ENCODE peak calls at places on chromosomes 1 and 21, in seven cellular contexts. One of them, this sample, is unnamed.

GRCh38 chr21:40049959-40050290 is 182.7 kb downstream of the PCP4 start:
- DNase-seq in upper lobe of right lung: no peak
- DNase-seq in activated naive CD8-positive, alpha-beta T cell treated with anti-CD3 and anti-CD28 coated beads, Interleukin-2, amount 50 U/mL, for 24 hours: no peak
- DNase-seq in stomach: no peak
- DNase-seq in activated CD8-positive, alpha-beta memory T cell treated with anti-CD3 and anti-CD28 coated beads, Interleukin-2, amount 50 U/mL, for 4 hours: no peak
- DNase-seq in glutamatergic neuron: no peak
- DNase-seq in NB4: no peak
- DNase-seq in this sample: no peak

GRCh38 chr1:173420330-173420806 is 56.8 kb upstream of the PRDX6 start:
- DNase-seq in activated CD8-positive, alpha-beta memory T cell treated with anti-CD3 and anti-CD28 coated beads, Interleukin-2, amount 50 U/mL, for 4 hours: peak
- DNase-seq in upper lobe of right lung: peak
- DNase-seq in stomach: peak
- DNase-seq in NB4: peak
- DNase-seq in glutamatergic neuron: peak
- DNase-seq in activated naive CD8-positive, alpha-beta T cell treated with anti-CD3 and anti-CD28 coated beads, Interleukin-2, amount 50 U/mL, for 24 hours: peak
- DNase-seq in this sample: peak

GRCh38 chr1:5890346-5891106 is 101.7 kb downstream of the NPHP4 start:
- DNase-seq in NB4: no peak
- DNase-seq in upper lobe of right lung: no peak
- DNase-seq in stomach: no peak
- DNase-seq in activated CD8-positive, alpha-beta memory T cell treated with anti-CD3 and anti-CD28 coated beads, Interleukin-2, amount 50 U/mL, for 4 hours: no peak
- DNase-seq in activated naive CD8-positive, alpha-beta T cell treated with anti-CD3 and anti-CD28 coated beads, Interleukin-2, amount 50 U/mL, for 24 hours: no peak
- DNase-seq in glutamatergic neuron: no peak
- DNase-seq in this sample: no peak

GRCh38 chr1:181010789-181011188 is 11.9 kb downstream of the STX6 start:
- DNase-seq in activated CD8-positive, alpha-beta memory T cell treated with anti-CD3 and anti-CD28 coated beads, Interleukin-2, amount 50 U/mL, for 4 hours: no peak
- DNase-seq in stomach: no peak
- DNase-seq in glutamatergic neuron: no peak
- DNase-seq in NB4: no peak
- DNase-seq in upper lobe of right lung: no peak
- DNase-seq in activated naive CD8-positive, alpha-beta T cell treated with anti-CD3 and anti-CD28 coated beads, Interleukin-2, amount 50 U/mL, for 24 hours: no peak
- DNase-seq in this sample: no peak

GRCh38 chr1:209899948-209900347 is 38.1 kb upstream of the SYT14 start:
- DNase-seq in glutamatergic neuron: no peak
- DNase-seq in NB4: peak
- DNase-seq in activated CD8-positive, alpha-beta memory T cell treated with anti-CD3 and anti-CD28 coated beads, Interleukin-2, amount 50 U/mL, for 4 hours: no peak
- DNase-seq in activated naive CD8-positive, alpha-beta T cell treated with anti-CD3 and anti-CD28 coated beads, Interleukin-2, amount 50 U/mL, for 24 hours: peak
- DNase-seq in upper lobe of right lung: no peak
- DNase-seq in stomach: no peak
- DNase-seq in this sample: peak

GRCh38 chr1:224996266-224996665 is 66.8 kb downstream of the DNAH14 start:
- DNase-seq in NB4: no peak
- DNase-seq in glutamatergic neuron: no peak
- DNase-seq in upper lobe of right lung: no peak
- DNase-seq in stomach: no peak
- DNase-seq in activated CD8-positive, alpha-beta memory T cell treated with anti-CD3 and anti-CD28 coated beads, Interleukin-2, amount 50 U/mL, for 4 hours: no peak
- DNase-seq in activated naive CD8-positive, alpha-beta T cell treated with anti-CD3 and anti-CD28 coated beads, Interleukin-2, amount 50 U/mL, for 24 hours: no peak
- DNase-seq in this sample: no peak

GRCh38 chr1:150168960-150169565 is 19.3 kb downstream of the PLEKHO1 start:
- DNase-seq in glutamatergic neuron: peak
- DNase-seq in activated CD8-positive, alpha-beta memory T cell treated with anti-CD3 and anti-CD28 coated beads, Interleukin-2, amount 50 U/mL, for 4 hours: peak
- DNase-seq in upper lobe of right lung: peak
- DNase-seq in NB4: peak
- DNase-seq in activated naive CD8-positive, alpha-beta T cell treated with anti-CD3 and anti-CD28 coated beads, Interleukin-2, amount 50 U/mL, for 24 hours: peak
- DNase-seq in stomach: peak
- DNase-seq in this sample: peak

GRCh38 chr21:23542097-23542496 is 2065.2 kb downstream of the MRPL39 start:
- DNase-seq in glutamatergic neuron: no peak
- DNase-seq in activated naive CD8-positive, alpha-beta T cell treated with anti-CD3 and anti-CD28 coated beads, Interleukin-2, amount 50 U/mL, for 24 hours: no peak
- DNase-seq in stomach: no peak
- DNase-seq in activated CD8-positive, alpha-beta memory T cell treated with anti-CD3 and anti-CD28 coated beads, Interleukin-2, amount 50 U/mL, for 4 hours: no peak
- DNase-seq in upper lobe of right lung: no peak
- DNase-seq in NB4: no peak
- DNase-seq in this sample: peak

GRCh38 chr1:31814631-31815306 is 1.1 kb downstream of the SPOCD1 start:
- DNase-seq in glutamatergic neuron: no peak
- DNase-seq in upper lobe of right lung: no peak
- DNase-seq in activated CD8-positive, alpha-beta memory T cell treated with anti-CD3 and anti-CD28 coated beads, Interleukin-2, amount 50 U/mL, for 4 hours: no peak
- DNase-seq in stomach: no peak
- DNase-seq in activated naive CD8-positive, alpha-beta T cell treated with anti-CD3 and anti-CD28 coated beads, Interleukin-2, amount 50 U/mL, for 24 hours: no peak
- DNase-seq in NB4: no peak
- DNase-seq in this sample: no peak

GRCh38 chr1:121519042-121519755 is 334.4 kb downstream of the SRGAP2C start:
- DNase-seq in stomach: peak
- DNase-seq in upper lobe of right lung: peak
- DNase-seq in activated CD8-positive, alpha-beta memory T cell treated with anti-CD3 and anti-CD28 coated beads, Interleukin-2, amount 50 U/mL, for 4 hours: peak
- DNase-seq in NB4: peak
- DNase-seq in glutamatergic neuron: peak
- DNase-seq in activated naive CD8-positive, alpha-beta T cell treated with anti-CD3 and anti-CD28 coated beads, Interleukin-2, amount 50 U/mL, for 24 hours: peak
- DNase-seq in this sample: no peak

GRCh38 chr1:1426496-1426960 is 5.5 kb upstream of the ANKRD65 start:
- DNase-seq in stomach: no peak
- DNase-seq in upper lobe of right lung: no peak
- DNase-seq in glutamatergic neuron: peak
- DNase-seq in activated CD8-positive, alpha-beta memory T cell treated with anti-CD3 and anti-CD28 coated beads, Interleukin-2, amount 50 U/mL, for 4 hours: no peak
- DNase-seq in NB4: no peak
- DNase-seq in activated naive CD8-positive, alpha-beta T cell treated with anti-CD3 and anti-CD28 coated beads, Interleukin-2, amount 50 U/mL, for 24 hours: no peak
- DNase-seq in this sample: no peak

GRCh38 chr1:192747305-192747704 is 61.5 kb upstream of the RGS2 start:
- DNase-seq in glutamatergic neuron: no peak
- DNase-seq in activated naive CD8-positive, alpha-beta T cell treated with anti-CD3 and anti-CD28 coated beads, Interleukin-2, amount 50 U/mL, for 24 hours: no peak
- DNase-seq in NB4: no peak
- DNase-seq in activated CD8-positive, alpha-beta memory T cell treated with anti-CD3 and anti-CD28 coated beads, Interleukin-2, amount 50 U/mL, for 4 hours: no peak
- DNase-seq in upper lobe of right lung: no peak
- DNase-seq in stomach: no peak
- DNase-seq in this sample: no peak

GRCh38 chr1:107529511-107530149 is 388.8 kb downstream of the NTNG1 start:
- DNase-seq in NB4: peak
- DNase-seq in activated CD8-positive, alpha-beta memory T cell treated with anti-CD3 and anti-CD28 coated beads, Interleukin-2, amount 50 U/mL, for 4 hours: no peak
- DNase-seq in glutamatergic neuron: no peak
- DNase-seq in upper lobe of right lung: no peak
- DNase-seq in activated naive CD8-positive, alpha-beta T cell treated with anti-CD3 and anti-CD28 coated beads, Interleukin-2, amount 50 U/mL, for 24 hours: no peak
- DNase-seq in stomach: no peak
- DNase-seq in this sample: peak

GRCh38 chr1:36128905-36129206 is 3.8 kb upstream of the COL8A2 start:
- DNase-seq in upper lobe of right lung: no peak
- DNase-seq in activated CD8-positive, alpha-beta memory T cell treated with anti-CD3 and anti-CD28 coated beads, Interleukin-2, amount 50 U/mL, for 4 hours: no peak
- DNase-seq in glutamatergic neuron: no peak
- DNase-seq in NB4: no peak
- DNase-seq in activated naive CD8-positive, alpha-beta T cell treated with anti-CD3 and anti-CD28 coated beads, Interleukin-2, amount 50 U/mL, for 24 hours: no peak
- DNase-seq in stomach: no peak
- DNase-seq in this sample: no peak

GRCh38 chr1:162691999-162692575 is 59.8 kb downstream of the DDR2 start:
- DNase-seq in activated CD8-positive, alpha-beta memory T cell treated with anti-CD3 and anti-CD28 coated beads, Interleukin-2, amount 50 U/mL, for 4 hours: no peak
- DNase-seq in activated naive CD8-positive, alpha-beta T cell treated with anti-CD3 and anti-CD28 coated beads, Interleukin-2, amount 50 U/mL, for 24 hours: no peak
- DNase-seq in upper lobe of right lung: no peak
- DNase-seq in glutamatergic neuron: no peak
- DNase-seq in stomach: no peak
- DNase-seq in NB4: no peak
- DNase-seq in this sample: no peak

GRCh38 chr1:204146965-204147364 is 4.9 kb downstream of the ETNK2 start:
- DNase-seq in activated naive CD8-positive, alpha-beta T cell treated with anti-CD3 and anti-CD28 coated beads, Interleukin-2, amount 50 U/mL, for 24 hours: no peak
- DNase-seq in upper lobe of right lung: no peak
- DNase-seq in NB4: no peak
- DNase-seq in activated CD8-positive, alpha-beta memory T cell treated with anti-CD3 and anti-CD28 coated beads, Interleukin-2, amount 50 U/mL, for 4 hours: no peak
- DNase-seq in stomach: no peak
- DNase-seq in glutamatergic neuron: no peak
- DNase-seq in this sample: no peak

GRCh38 chr1:235881930-235882700 is 15.4 kb upstream of the LYST start:
- DNase-seq in activated naive CD8-positive, alpha-beta T cell treated with anti-CD3 and anti-CD28 coated beads, Interleukin-2, amount 50 U/mL, for 24 hours: no peak
- DNase-seq in activated CD8-positive, alpha-beta memory T cell treated with anti-CD3 and anti-CD28 coated beads, Interleukin-2, amount 50 U/mL, for 4 hours: no peak
- DNase-seq in stomach: no peak
- DNase-seq in glutamatergic neuron: no peak
- DNase-seq in upper lobe of right lung: no peak
- DNase-seq in NB4: no peak
- DNase-seq in this sample: no peak

GRCh38 chr1:17309701-17310640 is 2.0 kb downstream of the PADI4 start:
- DNase-seq in glutamatergic neuron: no peak
- DNase-seq in activated naive CD8-positive, alpha-beta T cell treated with anti-CD3 and anti-CD28 coated beads, Interleukin-2, amount 50 U/mL, for 24 hours: no peak
- DNase-seq in activated CD8-positive, alpha-beta memory T cell treated with anti-CD3 and anti-CD28 coated beads, Interleukin-2, amount 50 U/mL, for 4 hours: no peak
- DNase-seq in stomach: no peak
- DNase-seq in upper lobe of right lung: no peak
- DNase-seq in NB4: no peak
- DNase-seq in this sample: no peak

GRCh38 chr1:238139713-238140112 is 249.0 kb upstream of the ZP4 start:
- DNase-seq in stomach: no peak
- DNase-seq in activated naive CD8-positive, alpha-beta T cell treated with anti-CD3 and anti-CD28 coated beads, Interleukin-2, amount 50 U/mL, for 24 hours: no peak
- DNase-seq in glutamatergic neuron: no peak
- DNase-seq in upper lobe of right lung: no peak
- DNase-seq in activated CD8-positive, alpha-beta memory T cell treated with anti-CD3 and anti-CD28 coated beads, Interleukin-2, amount 50 U/mL, for 4 hours: no peak
- DNase-seq in NB4: no peak
- DNase-seq in this sample: no peak

GRCh38 chr1:49356594-49356993 is 579.9 kb upstream of the BEND5 start:
- DNase-seq in stomach: no peak
- DNase-seq in activated naive CD8-positive, alpha-beta T cell treated with anti-CD3 and anti-CD28 coated beads, Interleukin-2, amount 50 U/mL, for 24 hours: no peak
- DNase-seq in upper lobe of right lung: no peak
- DNase-seq in NB4: no peak
- DNase-seq in activated CD8-positive, alpha-beta memory T cell treated with anti-CD3 and anti-CD28 coated beads, Interleukin-2, amount 50 U/mL, for 4 hours: no peak
- DNase-seq in glutamatergic neuron: no peak
- DNase-seq in this sample: no peak

GRCh38 chr21:19490481-19490880 is 1086.9 kb upstream of the TMPRSS15 start:
- DNase-seq in upper lobe of right lung: no peak
- DNase-seq in activated naive CD8-positive, alpha-beta T cell treated with anti-CD3 and anti-CD28 coated beads, Interleukin-2, amount 50 U/mL, for 24 hours: no peak
- DNase-seq in stomach: peak
- DNase-seq in NB4: no peak
- DNase-seq in glutamatergic neuron: no peak
- DNase-seq in activated CD8-positive, alpha-beta memory T cell treated with anti-CD3 and anti-CD28 coated beads, Interleukin-2, amount 50 U/mL, for 4 hours: no peak
- DNase-seq in this sample: no peak

GRCh38 chr1:160837558-160838205 is 25.0 kb downstream of the CD244 start:
- DNase-seq in NB4: peak
- DNase-seq in upper lobe of right lung: no peak
- DNase-seq in stomach: peak
- DNase-seq in activated naive CD8-positive, alpha-beta T cell treated with anti-CD3 and anti-CD28 coated beads, Interleukin-2, amount 50 U/mL, for 24 hours: peak
- DNase-seq in activated CD8-positive, alpha-beta memory T cell treated with anti-CD3 and anti-CD28 coated beads, Interleukin-2, amount 50 U/mL, for 4 hours: peak
- DNase-seq in glutamatergic neuron: no peak
- DNase-seq in this sample: peak

GRCh38 chr1:46432781-46433327 is 38.7 kb downstream of the FAAH start:
- DNase-seq in glutamatergic neuron: no peak
- DNase-seq in activated CD8-positive, alpha-beta memory T cell treated with anti-CD3 and anti-CD28 coated beads, Interleukin-2, amount 50 U/mL, for 4 hours: no peak
- DNase-seq in stomach: no peak
- DNase-seq in activated naive CD8-positive, alpha-beta T cell treated with anti-CD3 and anti-CD28 coated beads, Interleukin-2, amount 50 U/mL, for 24 hours: no peak
- DNase-seq in upper lobe of right lung: no peak
- DNase-seq in NB4: no peak
- DNase-seq in this sample: no peak

GRCh38 chr1:17293681-17294415 is 14.1 kb upstream of the PADI4 start:
- DNase-seq in NB4: no peak
- DNase-seq in glutamatergic neuron: no peak
- DNase-seq in activated CD8-positive, alpha-beta memory T cell treated with anti-CD3 and anti-CD28 coated beads, Interleukin-2, amount 50 U/mL, for 4 hours: no peak
- DNase-seq in activated naive CD8-positive, alpha-beta T cell treated with anti-CD3 and anti-CD28 coated beads, Interleukin-2, amount 50 U/mL, for 24 hours: no peak
- DNase-seq in stomach: no peak
- DNase-seq in upper lobe of right lung: no peak
- DNase-seq in this sample: peak

GRCh38 chr21:44930543-44930981 is 9.3 kb upstream of the SLX9 start:
- DNase-seq in glutamatergic neuron: no peak
- DNase-seq in NB4: peak
- DNase-seq in activated CD8-positive, alpha-beta memory T cell treated with anti-CD3 and anti-CD28 coated beads, Interleukin-2, amount 50 U/mL, for 4 hours: peak
- DNase-seq in stomach: no peak
- DNase-seq in activated naive CD8-positive, alpha-beta T cell treated with anti-CD3 and anti-CD28 coated beads, Interleukin-2, amount 50 U/mL, for 24 hours: peak
- DNase-seq in upper lobe of right lung: peak
- DNase-seq in this sample: no peak

GRCh38 chr1:50700226-50701020 is 259.6 kb downstream of the FAF1 start:
- DNase-seq in glutamatergic neuron: peak
- DNase-seq in stomach: no peak
- DNase-seq in activated naive CD8-positive, alpha-beta T cell treated with anti-CD3 and anti-CD28 coated beads, Interleukin-2, amount 50 U/mL, for 24 hours: no peak
- DNase-seq in upper lobe of right lung: no peak
- DNase-seq in NB4: no peak
- DNase-seq in activated CD8-positive, alpha-beta memory T cell treated with anti-CD3 and anti-CD28 coated beads, Interleukin-2, amount 50 U/mL, for 4 hours: no peak
- DNase-seq in this sample: no peak

GRCh38 chr1:27570383-27570755 is 33.6 kb downstream of the AHDC1 start:
- DNase-seq in activated naive CD8-positive, alpha-beta T cell treated with anti-CD3 and anti-CD28 coated beads, Interleukin-2, amount 50 U/mL, for 24 hours: no peak
- DNase-seq in stomach: no peak
- DNase-seq in glutamatergic neuron: no peak
- DNase-seq in activated CD8-positive, alpha-beta memory T cell treated with anti-CD3 and anti-CD28 coated beads, Interleukin-2, amount 50 U/mL, for 4 hours: no peak
- DNase-seq in NB4: no peak
- DNase-seq in upper lobe of right lung: no peak
- DNase-seq in this sample: no peak

GRCh38 chr1:3746389-3746783 is 5.9 kb upstream of the CCDC27 start:
- DNase-seq in upper lobe of right lung: no peak
- DNase-seq in stomach: no peak
- DNase-seq in activated CD8-positive, alpha-beta memory T cell treated with anti-CD3 and anti-CD28 coated beads, Interleukin-2, amount 50 U/mL, for 4 hours: no peak
- DNase-seq in activated naive CD8-positive, alpha-beta T cell treated with anti-CD3 and anti-CD28 coated beads, Interleukin-2, amount 50 U/mL, for 24 hours: no peak
- DNase-seq in NB4: no peak
- DNase-seq in glutamatergic neuron: no peak
- DNase-seq in this sample: no peak

GRCh38 chr1:247840819-247841218 is 877 bp downstream of the OR11L1 start:
- DNase-seq in stomach: no peak
- DNase-seq in upper lobe of right lung: no peak
- DNase-seq in glutamatergic neuron: no peak
- DNase-seq in NB4: no peak
- DNase-seq in activated naive CD8-positive, alpha-beta T cell treated with anti-CD3 and anti-CD28 coated beads, Interleukin-2, amount 50 U/mL, for 24 hours: no peak
- DNase-seq in activated CD8-positive, alpha-beta memory T cell treated with anti-CD3 and anti-CD28 coated beads, Interleukin-2, amount 50 U/mL, for 4 hours: no peak
- DNase-seq in this sample: no peak

GRCh38 chr1:56491441-56491840 is 87.9 kb downstream of the PLPP3 start:
- DNase-seq in activated naive CD8-positive, alpha-beta T cell treated with anti-CD3 and anti-CD28 coated beads, Interleukin-2, amount 50 U/mL, for 24 hours: no peak
- DNase-seq in activated CD8-positive, alpha-beta memory T cell treated with anti-CD3 and anti-CD28 coated beads, Interleukin-2, amount 50 U/mL, for 4 hours: no peak
- DNase-seq in stomach: no peak
- DNase-seq in upper lobe of right lung: no peak
- DNase-seq in NB4: no peak
- DNase-seq in glutamatergic neuron: no peak
- DNase-seq in this sample: peak

GRCh38 chr1:231666957-231667601 is 40.5 kb downstream of the DISC1 start:
- DNase-seq in upper lobe of right lung: no peak
- DNase-seq in activated naive CD8-positive, alpha-beta T cell treated with anti-CD3 and anti-CD28 coated beads, Interleukin-2, amount 50 U/mL, for 24 hours: no peak
- DNase-seq in stomach: no peak
- DNase-seq in glutamatergic neuron: no peak
- DNase-seq in NB4: no peak
- DNase-seq in activated CD8-positive, alpha-beta memory T cell treated with anti-CD3 and anti-CD28 coated beads, Interleukin-2, amount 50 U/mL, for 4 hours: no peak
- DNase-seq in this sample: no peak

GRCh38 chr1:198196630-198197029 is 39.8 kb downstream of the NEK7 start:
- DNase-seq in activated CD8-positive, alpha-beta memory T cell treated with anti-CD3 and anti-CD28 coated beads, Interleukin-2, amount 50 U/mL, for 4 hours: no peak
- DNase-seq in NB4: no peak
- DNase-seq in stomach: no peak
- DNase-seq in glutamatergic neuron: no peak
- DNase-seq in upper lobe of right lung: no peak
- DNase-seq in activated naive CD8-positive, alpha-beta T cell treated with anti-CD3 and anti-CD28 coated beads, Interleukin-2, amount 50 U/mL, for 24 hours: no peak
- DNase-seq in this sample: no peak

GRCh38 chr21:33936221-33937038 is 20.8 kb upstream of the ATP5PO start:
- DNase-seq in stomach: no peak
- DNase-seq in upper lobe of right lung: no peak
- DNase-seq in activated CD8-positive, alpha-beta memory T cell treated with anti-CD3 and anti-CD28 coated beads, Interleukin-2, amount 50 U/mL, for 4 hours: peak
- DNase-seq in activated naive CD8-positive, alpha-beta T cell treated with anti-CD3 and anti-CD28 coated beads, Interleukin-2, amount 50 U/mL, for 24 hours: peak
- DNase-seq in NB4: no peak
- DNase-seq in glutamatergic neuron: no peak
- DNase-seq in this sample: no peak

GRCh38 chr21:20591294-20591693 is 406.9 kb upstream of the NCAM2 start:
- DNase-seq in glutamatergic neuron: no peak
- DNase-seq in activated naive CD8-positive, alpha-beta T cell treated with anti-CD3 and anti-CD28 coated beads, Interleukin-2, amount 50 U/mL, for 24 hours: no peak
- DNase-seq in activated CD8-positive, alpha-beta memory T cell treated with anti-CD3 and anti-CD28 coated beads, Interleukin-2, amount 50 U/mL, for 4 hours: no peak
- DNase-seq in upper lobe of right lung: no peak
- DNase-seq in NB4: no peak
- DNase-seq in stomach: no peak
- DNase-seq in this sample: peak

This sample was measured in COLO829.